ENCODE peak calls at places on chromosomes 2 and 18, in six cellular contexts. I is right lobe of liver, Y is mesothelial cell of epicardium, W is nephron progenitor cell, M is brain microvascular endothelial cell, L is psoas muscle. G is an unnamed sample.

GRCh38 chr2:217142649-217143266 is 282.9 kb upstream of the TNP1 start:
- DNase-seq in I (no peak), Y (no peak), W (peak; percentile 21), M (peak; percentile 38), L (no peak), G (peak; percentile 8)

GRCh38 chr2:160429248-160430000 is 64.2 kb downstream of the RBMS1 start:
- DNase-seq in I (no peak), Y (no peak), W (no peak), M (no peak), L (no peak), G (peak; percentile 56)

GRCh38 chr2:72824224-72824842 is 1.5 kb downstream of the EXOC6B start:
- DNase-seq in I (no peak), Y (no peak), W (no peak), M (peak; percentile 21), L (no peak), G (peak; percentile 66)

GRCh38 chr2:47899915-47900314 is 6.4 kb downstream of the FBXO11 start:
- DNase-seq in I (no peak), Y (no peak), W (no peak), M (no peak), L (no peak), G (no peak)

GRCh38 chr18:13611058-13611615 is 115.2 kb downstream of the FAM210A start:
- DNase-seq in I (no peak), Y (no peak), W (no peak), M (peak; percentile 66), L (peak; percentile 51), G (peak; percentile 55)

GRCh38 chr2:237193436-237193835 is 107.7 kb downstream of the COPS8 start:
- DNase-seq in I (no peak), Y (no peak), W (no peak), M (no peak), L (no peak), G (no peak)

GRCh38 chr2:215431778-215432758 is 3.8 kb downstream of the FN1 start:
- DNase-seq in I (no peak), Y (no peak), W (no peak), M (peak; percentile 62), L (no peak), G (no peak)

GRCh38 chr18:21163647-21164625 is 52.3 kb upstream of the ROCK1 start:
- DNase-seq in I (no peak), Y (no peak), W (no peak), M (peak; percentile 81), L (no peak), G (peak; percentile 94)

GRCh38 chr18:47915930-47916329 is 14.5 kb downstream of the SMAD2 start:
- DNase-seq in I (no peak), Y (no peak), W (no peak), M (no peak), L (no peak), G (peak; percentile 4)

GRCh38 chr18:76340410-76340809 is 154.6 kb downstream of the ZNF516 start:
- DNase-seq in I (no peak), Y (no peak), W (no peak), M (no peak), L (no peak), G (no peak)

GRCh38 chr18:25843791-25844190 is 246.6 kb downstream of the SS18 start:
- DNase-seq in I (no peak), Y (no peak), W (no peak), M (no peak), L (no peak), G (no peak)

GRCh38 chr2:160402997-160403979 is 90.3 kb downstream of the RBMS1 start:
- DNase-seq in I (no peak), Y (no peak), W (no peak), M (no peak), L (no peak), G (peak; percentile 51)

GRCh38 chr2:239230318-239231052 is 170.3 kb downstream of the HDAC4 start:
- DNase-seq in I (no peak), Y (peak; percentile 17), W (no peak), M (no peak), L (no peak), G (no peak)

GRCh38 chr2:170554278-170554955 is 160.7 kb upstream of the SP5 start:
- DNase-seq in I (peak; percentile 80), Y (no peak), W (no peak), M (peak; percentile 1), L (peak; percentile 18), G (no peak)

GRCh38 chr18:77161954-77162353 is 29.4 kb upstream of the MBP start:
- DNase-seq in I (no peak), Y (no peak), W (no peak), M (no peak), L (no peak), G (no peak)

GRCh38 chr2:166081131-166081632 is 46.6 kb downstream of the SCN1A start:
- DNase-seq in I (no peak), Y (no peak), W (no peak), M (no peak), L (no peak), G (no peak)

GRCh38 chr2:163644238-163644637 is 91.6 kb downstream of the FIGN start:
- DNase-seq in I (no peak), Y (no peak), W (no peak), M (no peak), L (no peak), G (no peak)

GRCh38 chr2:34242741-34243123 is 643.6 kb upstream of the FAM98A start:
- DNase-seq in I (peak; percentile 81), Y (no peak), W (no peak), M (no peak), L (no peak), G (no peak)

GRCh38 chr2:167708998-167709397 is 538.4 kb downstream of the STK39 start:
- DNase-seq in I (no peak), Y (no peak), W (no peak), M (no peak), L (no peak), G (no peak)

GRCh38 chr2:201151127-201152074 is 31.5 kb upstream of the CASP10 start:
- DNase-seq in I (no peak), Y (no peak), W (no peak), M (peak; percentile 89), L (no peak), G (peak; percentile 96)

GRCh38 chr18:23921716-23922285 is 92.8 kb upstream of the TTC39C start:
- DNase-seq in I (no peak), Y (no peak), W (no peak), M (no peak), L (no peak), G (no peak)

GRCh38 chr2:9143264-9143815 is 63.3 kb upstream of the ASAP2 start:
- DNase-seq in I (no peak), Y (no peak), W (no peak), M (no peak), L (no peak), G (no peak)

GRCh38 chr2:85438291-85439110 is 20.0 kb downstream of the SH2D6 start:
- DNase-seq in I (no peak), Y (no peak), W (no peak), M (no peak), L (peak; percentile 55), G (no peak)

GRCh38 chr2:195533771-195534642 is 123.0 kb upstream of the SLC39A10 start:
- DNase-seq in I (no peak), Y (no peak), W (no peak), M (peak; percentile 94), L (peak; percentile 63), G (peak; percentile 90)

GRCh38 chr2:99680946-99681345 is 191.1 kb upstream of the REV1 start:
- DNase-seq in I (no peak), Y (no peak), W (no peak), M (peak; percentile 73), L (no peak), G (peak; percentile 7)

GRCh38 chr2:37283207-37283606 is 41.4 kb downstream of the PRKD3 start:
- DNase-seq in I (no peak), Y (no peak), W (no peak), M (peak; percentile 86), L (no peak), G (peak; percentile 88)

GRCh38 chr2:170218456-170218855 is 40.5 kb downstream of the MYO3B start:
- DNase-seq in I (no peak), Y (no peak), W (no peak), M (no peak), L (no peak), G (no peak)

GRCh38 chr18:51621103-51621969 is 423.9 kb upstream of the MEX3C start:
- DNase-seq in I (no peak), Y (peak; percentile 82), W (peak; percentile 81), M (peak; percentile 28), L (no peak), G (peak; percentile 2)

GRCh38 chr2:132412021-132412420 is 4.6 kb upstream of the GPR39 start:
- DNase-seq in I (no peak), Y (no peak), W (no peak), M (no peak), L (no peak), G (no peak)
- TF ChIP-seq CTCF in I (no peak), Y (no peak), W (no peak), M (no peak), L (no peak), G (no peak)

GRCh38 chr2:196555726-196556125 is 83.8 kb upstream of the CCDC150 start:
- DNase-seq in I (no peak), Y (no peak), W (no peak), M (no peak), L (no peak), G (peak; percentile 51)
- TF ChIP-seq CTCF in I (no peak), Y (no peak), W (no peak), M (no peak), L (no peak), G (no peak)

GRCh38 chr2:212528106-212528856 is 10.3 kb downstream of the ERBB4 start:
- DNase-seq in I (no peak), Y (no peak), W (no peak), M (no peak), L (no peak), G (no peak)
- TF ChIP-seq CTCF in I (no peak), Y (no peak), W (no peak), M (no peak), L (no peak), G (peak; percentile 65)

GRCh38 chr2:234526711-234527110 is 29.8 kb upstream of the ARL4C start:
- DNase-seq in I (no peak), Y (no peak), W (no peak), M (no peak), L (no peak), G (no peak)

GRCh38 chr2:234533631-234534030 is 36.8 kb upstream of the ARL4C start:
- DNase-seq in I (no peak), Y (no peak), W (no peak), M (no peak), L (no peak), G (no peak)

GRCh38 chr2:234534515-234534914 is 37.6 kb upstream of the ARL4C start:
- DNase-seq in I (no peak), Y (no peak), W (no peak), M (no peak), L (no peak), G (no peak)

GRCh38 chr2:234528410-234529150 is 31.7 kb upstream of the ARL4C start:
- DNase-seq in I (no peak), Y (no peak), W (no peak), M (no peak), L (no peak), G (no peak)
- TF ChIP-seq CTCF in I (no peak), Y (no peak), W (no peak), M (no peak), L (no peak), G (no peak)